ENCODE peak calls at places on chromosomes 2 and 18, in ten cellular contexts. One of them, this sample, is unnamed.

GRCh38 chr18:11121426-11121825 is 27.9 kb downstream of the PIEZO2 start:
- DNase-seq in HepG2: peak; percentile 87
- DNase-seq in IMR-90: peak; percentile 68
- DNase-seq in brain microvascular endothelial cell: peak; percentile 54
- DNase-seq in cardiac muscle cell: no peak
- DNase-seq in AG09319: peak; percentile 14
- DNase-seq in body of pancreas: no peak
- DNase-seq in fibroblast of lung: no peak
- DNase-seq in nephron progenitor cell: no peak
- DNase-seq in CD8-positive, alpha-beta T cell: no peak
- DNase-seq in this sample: no peak

GRCh38 chr2:54983345-54984235 is 66.7 kb downstream of the RTN4 start:
- DNase-seq in IMR-90: no peak
- DNase-seq in nephron progenitor cell: no peak
- DNase-seq in HepG2: no peak
- DNase-seq in fibroblast of lung: no peak
- DNase-seq in cardiac muscle cell: no peak
- DNase-seq in AG09319: no peak
- DNase-seq in CD8-positive, alpha-beta T cell: no peak
- DNase-seq in body of pancreas: no peak
- DNase-seq in brain microvascular endothelial cell: no peak
- DNase-seq in this sample: peak; percentile 49

GRCh38 chr2:232973336-232973735 is 39.7 kb downstream of the NGEF start:
- DNase-seq in AG09319: no peak
- DNase-seq in body of pancreas: no peak
- DNase-seq in cardiac muscle cell: no peak
- DNase-seq in IMR-90: no peak
- DNase-seq in nephron progenitor cell: no peak
- DNase-seq in fibroblast of lung: no peak
- DNase-seq in CD8-positive, alpha-beta T cell: peak; percentile 32
- DNase-seq in HepG2: no peak
- DNase-seq in brain microvascular endothelial cell: no peak
- DNase-seq in this sample: no peak

GRCh38 chr2:226636586-226636985 is 163.0 kb downstream of the IRS1 start:
- DNase-seq in AG09319: no peak
- DNase-seq in HepG2: no peak
- DNase-seq in nephron progenitor cell: no peak
- DNase-seq in fibroblast of lung: no peak
- DNase-seq in brain microvascular endothelial cell: no peak
- DNase-seq in cardiac muscle cell: no peak
- DNase-seq in IMR-90: peak; percentile 45
- DNase-seq in body of pancreas: no peak
- DNase-seq in CD8-positive, alpha-beta T cell: no peak
- DNase-seq in this sample: no peak

GRCh38 chr2:18435425-18436037 is 124.9 kb downstream of the RDH14 start:
- DNase-seq in brain microvascular endothelial cell: peak; percentile 70
- DNase-seq in HepG2: peak; percentile 58
- DNase-seq in IMR-90: peak; percentile 79
- DNase-seq in AG09319: peak; percentile 50
- DNase-seq in fibroblast of lung: peak; percentile 82
- DNase-seq in CD8-positive, alpha-beta T cell: no peak
- DNase-seq in cardiac muscle cell: peak; percentile 73
- DNase-seq in body of pancreas: peak; percentile 17
- DNase-seq in nephron progenitor cell: peak; percentile 53
- DNase-seq in this sample: peak; percentile 69

GRCh38 chr2:72141881-72142742 is 5.5 kb downstream of the CYP26B1 start:
- DNase-seq in body of pancreas: no peak
- DNase-seq in AG09319: no peak
- DNase-seq in brain microvascular endothelial cell: no peak
- DNase-seq in IMR-90: no peak
- DNase-seq in cardiac muscle cell: no peak
- DNase-seq in nephron progenitor cell: no peak
- DNase-seq in HepG2: no peak
- DNase-seq in fibroblast of lung: no peak
- DNase-seq in CD8-positive, alpha-beta T cell: peak; percentile 38
- DNase-seq in this sample: no peak

GRCh38 chr2:211867845-211868361 is 670.7 kb downstream of the ERBB4 start:
- DNase-seq in IMR-90: peak; percentile 61
- DNase-seq in AG09319: no peak
- DNase-seq in nephron progenitor cell: no peak
- DNase-seq in cardiac muscle cell: no peak
- DNase-seq in fibroblast of lung: peak; percentile 4
- DNase-seq in body of pancreas: no peak
- DNase-seq in brain microvascular endothelial cell: no peak
- DNase-seq in CD8-positive, alpha-beta T cell: no peak
- DNase-seq in HepG2: no peak
- DNase-seq in this sample: peak; percentile 33

GRCh38 chr2:29509397-29509796 is 394.2 kb downstream of the CLIP4 start:
- DNase-seq in HepG2: no peak
- DNase-seq in nephron progenitor cell: no peak
- DNase-seq in cardiac muscle cell: no peak
- DNase-seq in body of pancreas: no peak
- DNase-seq in IMR-90: peak; percentile 33
- DNase-seq in CD8-positive, alpha-beta T cell: no peak
- DNase-seq in AG09319: no peak
- DNase-seq in brain microvascular endothelial cell: no peak
- DNase-seq in fibroblast of lung: no peak
- DNase-seq in this sample: peak; percentile 29

GRCh38 chr18:10259934-10260333 is 194.5 kb upstream of the APCDD1 start:
- DNase-seq in HepG2: no peak
- DNase-seq in brain microvascular endothelial cell: no peak
- DNase-seq in CD8-positive, alpha-beta T cell: no peak
- DNase-seq in AG09319: no peak
- DNase-seq in fibroblast of lung: peak; percentile 16
- DNase-seq in cardiac muscle cell: no peak
- DNase-seq in body of pancreas: no peak
- DNase-seq in IMR-90: peak; percentile 10
- DNase-seq in nephron progenitor cell: no peak
- DNase-seq in this sample: peak; percentile 22

GRCh38 chr2:20080415-20080814 is 29.0 kb upstream of the LAPTM4A start:
- DNase-seq in nephron progenitor cell: no peak
- DNase-seq in HepG2: no peak
- DNase-seq in brain microvascular endothelial cell: no peak
- DNase-seq in AG09319: no peak
- DNase-seq in cardiac muscle cell: no peak
- DNase-seq in CD8-positive, alpha-beta T cell: no peak
- DNase-seq in IMR-90: no peak
- DNase-seq in fibroblast of lung: no peak
- DNase-seq in body of pancreas: no peak
- DNase-seq in this sample: no peak

GRCh38 chr18:48670751-48671560 is 132.1 kb downstream of the CTIF start:
- DNase-seq in HepG2: no peak
- DNase-seq in brain microvascular endothelial cell: no peak
- DNase-seq in cardiac muscle cell: no peak
- DNase-seq in fibroblast of lung: no peak
- DNase-seq in IMR-90: no peak
- DNase-seq in body of pancreas: no peak
- DNase-seq in AG09319: no peak
- DNase-seq in CD8-positive, alpha-beta T cell: no peak
- DNase-seq in nephron progenitor cell: no peak
- DNase-seq in this sample: no peak

GRCh38 chr2:231530099-231531085 is at the start of gene NMUR1:
- DNase-seq in body of pancreas: peak; percentile 68
- DNase-seq in IMR-90: no peak
- DNase-seq in nephron progenitor cell: peak; percentile 82
- DNase-seq in CD8-positive, alpha-beta T cell: peak; percentile 85
- DNase-seq in brain microvascular endothelial cell: no peak
- DNase-seq in fibroblast of lung: peak; percentile 10
- DNase-seq in AG09319: no peak
- DNase-seq in HepG2: no peak
- DNase-seq in cardiac muscle cell: peak; percentile 64
- DNase-seq in this sample: no peak

GRCh38 chr2:215137741-215138340 is 585 bp downstream of the ABCA12 start:
- DNase-seq in CD8-positive, alpha-beta T cell: no peak
- DNase-seq in fibroblast of lung: peak; percentile 67
- DNase-seq in HepG2: no peak
- DNase-seq in AG09319: peak; percentile 3
- DNase-seq in cardiac muscle cell: no peak
- DNase-seq in brain microvascular endothelial cell: peak; percentile 2
- DNase-seq in nephron progenitor cell: no peak
- DNase-seq in body of pancreas: no peak
- DNase-seq in IMR-90: peak; percentile 42
- DNase-seq in this sample: peak; percentile 92

GRCh38 chr2:19758658-19759057 is 143.1 kb downstream of the TTC32 start:
- DNase-seq in body of pancreas: no peak
- DNase-seq in brain microvascular endothelial cell: no peak
- DNase-seq in nephron progenitor cell: no peak
- DNase-seq in HepG2: no peak
- DNase-seq in fibroblast of lung: no peak
- DNase-seq in cardiac muscle cell: no peak
- DNase-seq in AG09319: no peak
- DNase-seq in CD8-positive, alpha-beta T cell: no peak
- DNase-seq in IMR-90: no peak
- DNase-seq in this sample: no peak

GRCh38 chr2:12674644-12675328 is 42.0 kb upstream of the TRIB2 start:
- DNase-seq in brain microvascular endothelial cell: no peak
- DNase-seq in AG09319: no peak
- DNase-seq in nephron progenitor cell: no peak
- DNase-seq in CD8-positive, alpha-beta T cell: no peak
- DNase-seq in body of pancreas: no peak
- DNase-seq in cardiac muscle cell: no peak
- DNase-seq in fibroblast of lung: no peak
- DNase-seq in HepG2: no peak
- DNase-seq in IMR-90: no peak
- DNase-seq in this sample: no peak

GRCh38 chr18:48694295-48694694 is 155.5 kb downstream of the CTIF start:
- DNase-seq in cardiac muscle cell: no peak
- DNase-seq in IMR-90: no peak
- DNase-seq in brain microvascular endothelial cell: no peak
- DNase-seq in CD8-positive, alpha-beta T cell: no peak
- DNase-seq in nephron progenitor cell: no peak
- DNase-seq in HepG2: no peak
- DNase-seq in body of pancreas: no peak
- DNase-seq in AG09319: no peak
- DNase-seq in fibroblast of lung: no peak
- DNase-seq in this sample: no peak

GRCh38 chr2:234669001-234669400 is 172.1 kb upstream of the ARL4C start:
- DNase-seq in CD8-positive, alpha-beta T cell: no peak
- DNase-seq in brain microvascular endothelial cell: no peak
- DNase-seq in AG09319: no peak
- DNase-seq in HepG2: no peak
- DNase-seq in cardiac muscle cell: no peak
- DNase-seq in nephron progenitor cell: no peak
- DNase-seq in body of pancreas: no peak
- DNase-seq in fibroblast of lung: no peak
- DNase-seq in IMR-90: no peak
- DNase-seq in this sample: no peak

GRCh38 chr2:173606619-173607305 is 252.1 kb downstream of the CDCA7 start:
- DNase-seq in CD8-positive, alpha-beta T cell: no peak
- DNase-seq in AG09319: no peak
- DNase-seq in nephron progenitor cell: no peak
- DNase-seq in fibroblast of lung: no peak
- DNase-seq in IMR-90: no peak
- DNase-seq in body of pancreas: no peak
- DNase-seq in HepG2: no peak
- DNase-seq in cardiac muscle cell: no peak
- DNase-seq in brain microvascular endothelial cell: no peak
- DNase-seq in this sample: no peak

DNA sequence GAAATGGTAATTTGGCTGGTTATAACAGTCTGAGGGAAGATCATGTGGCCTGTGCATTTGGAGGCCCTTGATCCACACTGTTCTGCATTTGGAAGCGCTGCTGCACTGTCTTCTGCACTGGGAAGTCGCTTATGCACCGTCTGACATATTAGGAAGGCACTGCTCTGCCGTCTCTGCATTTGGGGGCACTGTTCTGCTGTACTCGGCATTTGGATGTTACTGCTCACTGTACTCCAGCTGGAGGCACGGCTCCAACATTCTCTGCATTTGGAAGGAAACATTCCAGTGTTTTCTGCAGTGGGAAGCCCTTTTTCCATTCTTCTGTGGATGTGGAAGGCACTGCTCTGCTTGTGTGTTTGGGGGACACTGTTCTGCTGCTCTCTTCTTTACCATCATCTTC is 9.6 kb upstream of the PROM2 start:
- DNase-seq in cardiac muscle cell: peak; percentile 3
- DNase-seq in brain microvascular endothelial cell: no peak
- DNase-seq in body of pancreas: no peak
- DNase-seq in HepG2: no peak
- DNase-seq in AG09319: no peak
- DNase-seq in IMR-90: no peak
- DNase-seq in CD8-positive, alpha-beta T cell: no peak
- DNase-seq in nephron progenitor cell: no peak
- DNase-seq in fibroblast of lung: peak; percentile 33
- DNase-seq in this sample: no peak
- TF ChIP-seq CTCF in cardiac muscle cell: no peak
- TF ChIP-seq CTCF in brain microvascular endothelial cell: peak; percentile 17
- TF ChIP-seq CTCF in body of pancreas: no peak
- TF ChIP-seq CTCF in HepG2: no peak
- TF ChIP-seq CTCF in AG09319: no peak
- TF ChIP-seq CTCF in IMR-90: no peak
- TF ChIP-seq CTCF in CD8-positive, alpha-beta T cell: no peak
- TF ChIP-seq CTCF in nephron progenitor cell: no peak
- TF ChIP-seq CTCF in fibroblast of lung: peak; percentile 36
- TF ChIP-seq CTCF in this sample: no peak

DNA sequence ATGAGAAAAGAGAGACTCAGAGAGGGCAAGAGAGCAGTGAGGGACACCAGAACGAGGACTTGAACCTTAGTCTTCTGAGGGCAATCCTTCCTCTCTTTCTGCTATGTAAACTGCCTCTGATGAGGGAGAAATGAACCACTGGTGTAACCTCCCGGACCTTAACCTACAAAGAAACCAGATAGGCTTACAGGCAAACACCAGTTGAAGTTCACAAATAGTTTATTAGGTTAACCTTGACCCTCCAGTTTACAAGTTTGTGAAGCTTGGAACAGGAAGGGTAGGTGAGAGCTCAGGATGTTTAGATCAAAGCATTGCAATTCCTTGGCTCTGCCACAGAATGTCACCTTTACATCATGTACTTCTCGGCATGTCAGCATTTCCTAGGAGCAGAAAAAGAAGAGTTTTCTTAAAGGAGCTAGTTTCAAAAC is 486.4 kb upstream of the SPRED2 start:
- DNase-seq in cardiac muscle cell: no peak
- DNase-seq in IMR-90: no peak
- DNase-seq in AG09319: no peak
- DNase-seq in brain microvascular endothelial cell: no peak
- DNase-seq in HepG2: peak; percentile 76
- DNase-seq in fibroblast of lung: no peak
- DNase-seq in body of pancreas: no peak
- DNase-seq in CD8-positive, alpha-beta T cell: no peak
- DNase-seq in nephron progenitor cell: no peak
- DNase-seq in this sample: no peak
- TF ChIP-seq CTCF in cardiac muscle cell: no peak
- TF ChIP-seq CTCF in IMR-90: no peak
- TF ChIP-seq CTCF in AG09319: no peak
- TF ChIP-seq CTCF in brain microvascular endothelial cell: no peak
- TF ChIP-seq CTCF in HepG2: peak; percentile 71
- TF ChIP-seq CTCF in fibroblast of lung: no peak
- TF ChIP-seq CTCF in body of pancreas: peak; percentile 27
- TF ChIP-seq CTCF in CD8-positive, alpha-beta T cell: no peak
- TF ChIP-seq CTCF in nephron progenitor cell: no peak
- TF ChIP-seq CTCF in this sample: peak; percentile 6

GRCh38 chr2:36770542-36771287 is 74.2 kb downstream of the VIT start:
- DNase-seq in brain microvascular endothelial cell: peak; percentile 7
- DNase-seq in IMR-90: peak; percentile 18
- DNase-seq in nephron progenitor cell: peak; percentile 36
- DNase-seq in AG09319: no peak
- DNase-seq in cardiac muscle cell: peak; percentile 30
- DNase-seq in CD8-positive, alpha-beta T cell: no peak
- DNase-seq in body of pancreas: no peak
- DNase-seq in fibroblast of lung: peak; percentile 22
- DNase-seq in HepG2: peak; percentile 67
- DNase-seq in this sample: peak; percentile 69
- TF ChIP-seq CTCF in brain microvascular endothelial cell: peak; percentile 79
- TF ChIP-seq CTCF in IMR-90: peak; percentile 57
- TF ChIP-seq CTCF in nephron progenitor cell: peak; percentile 58
- TF ChIP-seq CTCF in AG09319: peak; percentile 51
- TF ChIP-seq CTCF in cardiac muscle cell: peak; percentile 62
- TF ChIP-seq CTCF in CD8-positive, alpha-beta T cell: peak; percentile 16
- TF ChIP-seq CTCF in body of pancreas: peak; percentile 26
- TF ChIP-seq CTCF in fibroblast of lung: peak; percentile 62
- TF ChIP-seq CTCF in HepG2: peak; percentile 89
- TF ChIP-seq CTCF in this sample: peak; percentile 60

GRCh38 chr2:95058989-95059601 is 33.6 kb downstream of the MAL start:
- DNase-seq in brain microvascular endothelial cell: no peak
- DNase-seq in CD8-positive, alpha-beta T cell: peak; percentile 43
- DNase-seq in HepG2: no peak
- DNase-seq in body of pancreas: peak; percentile 43
- DNase-seq in IMR-90: no peak
- DNase-seq in AG09319: no peak
- DNase-seq in cardiac muscle cell: no peak
- DNase-seq in nephron progenitor cell: peak; percentile 31
- DNase-seq in fibroblast of lung: no peak
- DNase-seq in this sample: no peak
- TF ChIP-seq CTCF in brain microvascular endothelial cell: no peak
- TF ChIP-seq CTCF in CD8-positive, alpha-beta T cell: no peak
- TF ChIP-seq CTCF in HepG2: no peak
- TF ChIP-seq CTCF in body of pancreas: no peak
- TF ChIP-seq CTCF in IMR-90: no peak
- TF ChIP-seq CTCF in AG09319: no peak
- TF ChIP-seq CTCF in cardiac muscle cell: no peak
- TF ChIP-seq CTCF in nephron progenitor cell: no peak
- TF ChIP-seq CTCF in fibroblast of lung: no peak
- TF ChIP-seq CTCF in this sample: no peak